ENCODE peak calls at places on chromosomes 13 and 19, in five cellular contexts. One of them, this sample, is unnamed.

GRCh38 chr19:47093841-47094240 is 19.7 kb downstream of the ZC3H4 start:
- DNase-seq in HL-60: no peak
- DNase-seq in GM23338: no peak
- DNase-seq in HCT116: no peak
- DNase-seq in suprapubic skin: no peak
- DNase-seq in this sample: peak; percentile 82

GRCh38 chr13:112686364-112686763 is 3.5 kb upstream of the ATP11A start:
- DNase-seq in HL-60: no peak
- DNase-seq in GM23338: no peak
- DNase-seq in HCT116: no peak
- DNase-seq in suprapubic skin: peak; percentile 45
- DNase-seq in this sample: no peak

GRCh38 chr13:33292712-33293111 is 7.2 kb upstream of the STARD13 start:
- DNase-seq in HL-60: no peak
- DNase-seq in GM23338: no peak
- DNase-seq in HCT116: no peak
- DNase-seq in suprapubic skin: no peak
- DNase-seq in this sample: no peak

GRCh38 chr13:59088716-59089115 is 1075.0 kb downstream of the DIAPH3 start:
- DNase-seq in HL-60: no peak
- DNase-seq in GM23338: no peak
- DNase-seq in HCT116: no peak
- DNase-seq in suprapubic skin: no peak
- DNase-seq in this sample: no peak

GRCh38 chr19:49524812-49525455 is 2.9 kb upstream of the RCN3 start:
- DNase-seq in HL-60: no peak
- DNase-seq in GM23338: no peak
- DNase-seq in HCT116: no peak
- DNase-seq in suprapubic skin: no peak
- DNase-seq in this sample: peak; percentile 47

GRCh38 chr19:33186835-33187540 is 7.1 kb upstream of the LRP3 start:
- DNase-seq in HL-60: peak; percentile 80
- DNase-seq in GM23338: no peak
- DNase-seq in HCT116: no peak
- DNase-seq in suprapubic skin: no peak
- DNase-seq in this sample: peak; percentile 72

GRCh38 chr13:29532136-29532535 is 63.4 kb downstream of the SLC7A1 start:
- DNase-seq in HL-60: no peak
- DNase-seq in GM23338: no peak
- DNase-seq in HCT116: no peak
- DNase-seq in suprapubic skin: no peak
- DNase-seq in this sample: no peak

GRCh38 chr13:94236876-94237275 is 242.6 kb downstream of the DCT start:
- DNase-seq in HL-60: no peak
- DNase-seq in GM23338: no peak
- DNase-seq in HCT116: no peak
- DNase-seq in suprapubic skin: no peak
- DNase-seq in this sample: no peak

GRCh38 chr19:52307275-52307674 is 10.3 kb downstream of the ZNF480 start:
- DNase-seq in HL-60: peak; percentile 2
- DNase-seq in GM23338: peak; percentile 58
- DNase-seq in HCT116: peak; percentile 7
- DNase-seq in suprapubic skin: no peak
- DNase-seq in this sample: no peak

GRCh38 chr13:113599396-113599795 is 14.8 kb downstream of the TFDP1 start:
- DNase-seq in HL-60: no peak
- DNase-seq in GM23338: no peak
- DNase-seq in HCT116: no peak
- DNase-seq in suprapubic skin: peak; percentile 52
- DNase-seq in this sample: peak; percentile 54

GRCh38 chr13:23466144-23467002 is 32.9 kb upstream of the SACS start:
- DNase-seq in HL-60: peak; percentile 82
- DNase-seq in GM23338: peak; percentile 85
- DNase-seq in HCT116: peak; percentile 54
- DNase-seq in suprapubic skin: no peak
- DNase-seq in this sample: peak; percentile 91

GRCh38 chr13:48769107-48769704 is 115.5 kb downstream of the CYSLTR2 start:
- DNase-seq in HL-60: peak; percentile 92
- DNase-seq in GM23338: peak; percentile 92
- DNase-seq in HCT116: peak; percentile 85
- DNase-seq in suprapubic skin: peak; percentile 84
- DNase-seq in this sample: no peak

GRCh38 chr19:16625183-16625958 is 2.6 kb downstream of the MED26 start:
- DNase-seq in HL-60: no peak
- DNase-seq in GM23338: no peak
- DNase-seq in HCT116: no peak
- DNase-seq in suprapubic skin: no peak
- DNase-seq in this sample: no peak

GRCh38 chr13:113742000-113742441 is 17.0 kb upstream of the TMEM255B start:
- DNase-seq in HL-60: peak; percentile 92
- DNase-seq in GM23338: peak; percentile 62
- DNase-seq in HCT116: peak; percentile 19
- DNase-seq in suprapubic skin: no peak
- DNase-seq in this sample: peak; percentile 81

GRCh38 chr19:5153601-5154128 is 184.8 kb downstream of the KDM4B start:
- DNase-seq in HL-60: no peak
- DNase-seq in GM23338: no peak
- DNase-seq in HCT116: no peak
- DNase-seq in suprapubic skin: peak; percentile 65
- DNase-seq in this sample: peak; percentile 69

GRCh38 chr13:28387740-28388501 is 107.0 kb downstream of the FLT1 start:
- DNase-seq in HL-60: no peak
- DNase-seq in GM23338: no peak
- DNase-seq in HCT116: no peak
- DNase-seq in suprapubic skin: no peak
- DNase-seq in this sample: no peak

GRCh38 chr13:109241160-109241559 is 545.2 kb downstream of the IRS2 start:
- DNase-seq in HL-60: no peak
- DNase-seq in GM23338: no peak
- DNase-seq in HCT116: no peak
- DNase-seq in suprapubic skin: no peak
- DNase-seq in this sample: no peak

GRCh38 chr13:50200988-50201387 is 185.7 kb downstream of the KCNRG start:
- DNase-seq in HL-60: no peak
- DNase-seq in GM23338: no peak
- DNase-seq in HCT116: no peak
- DNase-seq in suprapubic skin: no peak
- DNase-seq in this sample: no peak

GRCh38 chr13:34462843-34463242 is 479.2 kb upstream of the NBEA start:
- DNase-seq in HL-60: no peak
- DNase-seq in GM23338: no peak
- DNase-seq in HCT116: peak; percentile 51
- DNase-seq in suprapubic skin: no peak
- DNase-seq in this sample: no peak

GRCh38 chr13:91399189-91400093 is 1.0 kb downstream of the GPC5 start:
- DNase-seq in HL-60: no peak
- DNase-seq in GM23338: peak; percentile 43
- DNase-seq in HCT116: no peak
- DNase-seq in suprapubic skin: no peak
- DNase-seq in this sample: no peak

GRCh38 chr13:49356224-49356623 is 87.6 kb downstream of the CAB39L start:
- DNase-seq in HL-60: no peak
- DNase-seq in GM23338: no peak
- DNase-seq in HCT116: no peak
- DNase-seq in suprapubic skin: no peak
- DNase-seq in this sample: no peak

GRCh38 chr13:29472317-29472961 is 123.0 kb downstream of the SLC7A1 start:
- DNase-seq in HL-60: peak; percentile 71
- DNase-seq in GM23338: peak; percentile 85
- DNase-seq in HCT116: peak; percentile 63
- DNase-seq in suprapubic skin: no peak
- DNase-seq in this sample: no peak

GRCh38 chr13:33606692-33607091 is 211.3 kb upstream of the RFC3 start:
- DNase-seq in HL-60: no peak
- DNase-seq in GM23338: peak; percentile 59
- DNase-seq in HCT116: no peak
- DNase-seq in suprapubic skin: no peak
- DNase-seq in this sample: no peak

GRCh38 chr19:33557720-33558119 is 36.1 kb upstream of the PEPD start:
- DNase-seq in HL-60: no peak
- DNase-seq in GM23338: no peak
- DNase-seq in HCT116: no peak
- DNase-seq in suprapubic skin: no peak
- DNase-seq in this sample: peak; percentile 41

GRCh38 chr13:76656496-76656895 is 229.7 kb downstream of the KCTD12 start:
- DNase-seq in HL-60: peak; percentile 43
- DNase-seq in GM23338: no peak
- DNase-seq in HCT116: no peak
- DNase-seq in suprapubic skin: no peak
- DNase-seq in this sample: no peak

GRCh38 chr19:7554990-7555864 is 19.7 kb downstream of the PNPLA6 start:
- DNase-seq in HL-60: no peak
- DNase-seq in GM23338: peak; percentile 94
- DNase-seq in HCT116: no peak
- DNase-seq in suprapubic skin: no peak
- DNase-seq in this sample: no peak

GRCh38 chr13:82356667-82357066 is 1525.6 kb downstream of the SLITRK1 start:
- DNase-seq in HL-60: no peak
- DNase-seq in GM23338: peak; percentile 28
- DNase-seq in HCT116: no peak
- DNase-seq in suprapubic skin: no peak
- DNase-seq in this sample: no peak

GRCh38 chr19:4987692-4988370 is 18.9 kb downstream of the KDM4B start:
- DNase-seq in HL-60: no peak
- DNase-seq in GM23338: no peak
- DNase-seq in HCT116: no peak
- DNase-seq in suprapubic skin: no peak
- DNase-seq in this sample: no peak

GRCh38 chr13:34078334-34078999 is 260.5 kb downstream of the RFC3 start:
- DNase-seq in HL-60: no peak
- DNase-seq in GM23338: peak; percentile 4
- DNase-seq in HCT116: no peak
- DNase-seq in suprapubic skin: no peak
- DNase-seq in this sample: no peak

GRCh38 chr13:27131202-27131623 is 40.4 kb downstream of the USP12 start:
- DNase-seq in HL-60: no peak
- DNase-seq in GM23338: peak; percentile 45
- DNase-seq in HCT116: peak; percentile 13
- DNase-seq in suprapubic skin: no peak
- DNase-seq in this sample: no peak

GRCh38 chr13:48944221-48944620 is 31.5 kb upstream of the FNDC3A start:
- DNase-seq in HL-60: no peak
- DNase-seq in GM23338: no peak
- DNase-seq in HCT116: no peak
- DNase-seq in suprapubic skin: no peak
- DNase-seq in this sample: no peak

DNA sequence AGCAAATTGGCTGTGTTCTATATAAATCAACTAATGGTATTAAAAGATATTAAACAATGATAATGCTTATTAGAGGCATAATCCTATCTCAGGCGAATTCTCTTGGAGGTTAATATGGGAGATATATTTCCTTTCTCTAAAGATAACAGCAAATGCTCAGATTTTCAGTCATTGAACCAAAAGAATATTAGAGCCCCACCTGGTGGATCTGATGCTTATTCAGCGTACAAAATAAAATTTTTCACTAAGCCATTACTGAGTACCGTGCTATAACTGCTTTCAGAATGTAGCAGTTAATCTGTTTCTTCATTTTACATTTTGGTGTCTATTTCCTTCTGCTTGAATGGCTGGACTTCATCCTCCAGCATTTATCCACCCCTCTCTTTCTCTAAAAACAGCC is 143.3 kb upstream of the IPO5 start:
- DNase-seq in HL-60: no peak
- DNase-seq in GM23338: peak; percentile 34
- DNase-seq in HCT116: peak; percentile 7
- DNase-seq in suprapubic skin: no peak
- DNase-seq in this sample: no peak
- H3K4me3 ChIP-seq in HL-60: no peak overlapping the region
- H3K4me3 ChIP-seq in GM23338: no peak overlapping the region
- H3K4me3 ChIP-seq in HCT116: no peak overlapping the region
- H3K4me3 ChIP-seq in suprapubic skin: no peak overlapping the region
- H3K4me3 ChIP-seq in this sample: no peak overlapping the region

DNA sequence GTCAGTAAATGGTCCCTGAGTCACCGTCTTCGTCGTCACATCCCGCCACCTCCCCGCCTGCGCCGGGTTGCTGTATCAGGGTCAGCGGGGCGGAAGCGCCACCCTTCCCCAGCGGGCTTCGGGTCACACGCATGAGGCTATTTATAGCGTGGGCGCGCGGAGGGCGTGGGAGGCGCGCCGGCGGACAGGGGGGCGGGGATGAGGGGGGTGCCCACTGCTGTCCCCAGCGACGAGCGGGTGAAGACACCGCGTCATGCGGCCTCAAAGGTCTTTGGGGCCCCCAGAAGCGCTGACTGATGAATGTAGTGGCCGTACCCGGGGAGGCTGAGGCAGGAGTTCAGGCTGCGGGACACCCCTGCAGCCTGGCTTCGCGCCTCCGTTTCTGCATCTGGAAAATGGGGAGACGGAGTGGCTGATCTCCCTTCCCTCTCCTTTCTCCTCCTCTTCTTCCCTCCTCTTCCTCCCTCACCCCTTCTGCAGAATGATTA is 7.9 kb downstream of the UNC13A start:
- DNase-seq in HL-60: no peak
- DNase-seq in GM23338: peak; percentile 64
- DNase-seq in HCT116: peak; percentile 50
- DNase-seq in suprapubic skin: no peak
- DNase-seq in this sample: peak; percentile 86
- TF ChIP-seq POLR2AphosphoS5 in HL-60: no peak
- TF ChIP-seq POLR2AphosphoS5 in GM23338: no peak
- TF ChIP-seq POLR2AphosphoS5 in HCT116: peak; percentile 57
- TF ChIP-seq POLR2AphosphoS5 in suprapubic skin: peak; percentile 47
- TF ChIP-seq POLR2AphosphoS5 in this sample: peak; percentile 93

DNA sequence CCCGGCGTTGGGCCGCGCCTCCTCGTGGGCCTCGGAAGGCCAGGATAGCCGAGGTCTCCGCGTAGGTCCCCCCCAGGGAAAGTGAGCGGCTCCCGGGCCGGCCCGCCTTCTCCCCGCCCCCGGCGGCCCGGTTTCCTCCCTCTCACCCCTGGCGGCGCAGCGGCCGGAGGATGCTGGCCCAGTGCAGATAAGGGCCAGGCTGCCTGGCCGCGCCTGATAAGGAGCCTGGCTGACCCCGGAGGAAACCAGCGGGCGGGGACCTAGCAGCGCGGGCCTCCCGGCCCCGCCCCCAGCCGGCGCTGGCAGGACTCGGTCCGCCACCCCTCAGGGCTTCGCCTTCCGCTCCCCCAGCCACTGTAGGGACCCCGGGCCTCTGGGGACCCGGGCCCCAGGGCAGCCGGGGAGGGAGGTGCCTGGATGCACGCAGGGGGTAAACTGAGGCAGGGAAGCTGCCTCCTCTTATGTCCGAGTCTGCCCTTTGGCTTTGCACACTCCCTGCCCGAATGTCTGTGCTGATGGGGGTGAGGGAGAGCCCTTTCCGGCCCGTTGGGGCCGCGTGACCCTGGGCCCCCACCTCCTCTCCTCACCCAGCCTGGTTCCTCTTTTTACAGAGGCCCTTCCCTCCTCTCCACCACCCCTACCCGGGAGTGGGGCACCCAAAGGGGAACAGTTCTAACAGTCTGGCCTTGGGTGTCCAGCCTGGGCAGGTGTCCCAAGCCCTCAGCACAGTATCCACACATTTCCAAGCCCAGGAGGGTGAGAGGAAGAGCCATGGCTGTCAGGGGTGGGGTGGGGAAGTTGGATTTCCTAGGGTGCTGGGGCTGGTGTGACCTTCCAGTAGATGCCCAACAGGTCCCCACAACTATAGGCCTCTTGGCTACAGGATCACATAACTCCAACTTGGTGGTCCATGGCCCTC is at the start of gene LYL1:
- DNase-seq in HL-60: peak; percentile 98
- DNase-seq in GM23338: peak; percentile 79
- DNase-seq in HCT116: no peak
- DNase-seq in suprapubic skin: no peak
- DNase-seq in this sample: peak; percentile 97
- H3K4me3 ChIP-seq in HL-60: peak within 1 kb of the TSS; percentile 96
- H3K4me3 ChIP-seq in GM23338: peak within 1 kb of the TSS; percentile 56
- H3K4me3 ChIP-seq in HCT116: peak within 1 kb of the TSS; percentile 45
- H3K4me3 ChIP-seq in suprapubic skin: peak within 1 kb of the TSS; percentile 53
- H3K4me3 ChIP-seq in this sample: peak within 1 kb of the TSS; percentile 88

GRCh38 chr19:1251503-1252220 is 3.3 kb downstream of the MIDN start:
- DNase-seq in HL-60: peak; percentile 92
- DNase-seq in GM23338: no peak
- DNase-seq in HCT116: no peak
- DNase-seq in suprapubic skin: no peak
- DNase-seq in this sample: peak; percentile 96
- TF ChIP-seq POLR2AphosphoS5 in HL-60: peak; percentile 69
- TF ChIP-seq POLR2AphosphoS5 in GM23338: no peak
- TF ChIP-seq POLR2AphosphoS5 in HCT116: no peak
- TF ChIP-seq POLR2AphosphoS5 in suprapubic skin: no peak
- TF ChIP-seq POLR2AphosphoS5 in this sample: peak; percentile 86